ENCODE peak calls at places on chromosomes 12 and 14, in six cellular contexts. N is stomach, D is Panc1, H is transverse colon, O is K562, J is HL-60. G is an unnamed sample.
A peak's percentile ranks its signal among the peaks of the same experiment; 100 is the strongest.

GRCh38 chr12:93541578-93542217 is 30.8 kb upstream of the SOCS2 start:
- DNase-seq in N (no peak), D (no peak), H (no peak), O (no peak), J (no peak), G (peak; percentile 47)

GRCh38 chr14:71532349-71532748 is 399.9 kb upstream of the RGS6 start:
- DNase-seq in N (no peak), D (no peak), H (no peak), O (no peak), J (no peak), G (no peak)

GRCh38 chr12:12946686-12947355 is 5.1 kb downstream of the GPRC5D start:
- DNase-seq in N (no peak), D (no peak), H (no peak), O (no peak), J (no peak), G (no peak)

GRCh38 chr12:10223208-10223607 is 10.5 kb downstream of the GABARAPL1 start:
- DNase-seq in N (no peak), D (no peak), H (no peak), O (no peak), J (no peak), G (no peak)

GRCh38 chr12:110174373-110174996 is 50.3 kb downstream of the IFT81 start:
- DNase-seq in N (no peak), D (no peak), H (no peak), O (no peak), J (no peak), G (no peak)

GRCh38 chr14:51395361-51395849 is 155.4 kb downstream of the TMX1 start:
- DNase-seq in N (no peak), D (no peak), H (peak; percentile 25), O (no peak), J (no peak), G (peak; percentile 80)

GRCh38 chr14:73661872-73662271 is 17.1 kb downstream of the DNAL1 start:
- DNase-seq in N (no peak), D (no peak), H (no peak), O (no peak), J (no peak), G (no peak)

GRCh38 chr12:6342140-6342889 is 439 bp upstream of the TNFRSF1A start:
- DNase-seq in N (no peak), D (no peak), H (no peak), O (no peak), J (no peak), G (no peak)

GRCh38 chr14:23104591-23105347 is at the start of gene CIROP:
- DNase-seq in N (no peak), D (no peak), H (no peak), O (no peak), J (no peak), G (no peak)

DNA sequence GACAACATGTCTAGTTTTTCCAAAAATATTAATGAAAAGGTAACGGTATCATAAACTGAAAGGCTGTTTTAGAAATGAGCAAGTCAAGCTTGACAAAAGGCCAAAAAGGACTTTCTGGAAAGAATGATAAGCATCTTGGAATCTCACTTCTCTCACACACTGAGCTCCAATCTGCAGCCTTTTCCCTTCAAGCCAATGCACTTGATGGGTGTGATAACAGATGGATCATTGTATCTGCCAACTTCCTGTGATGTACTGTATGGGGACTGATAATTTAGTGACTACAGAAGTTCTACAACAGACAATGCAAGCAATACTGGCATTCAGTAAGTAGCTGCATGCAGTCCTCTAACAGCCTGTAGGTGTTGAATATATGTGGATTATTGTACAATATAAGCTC is 147.1 kb downstream of the MED13L start:
- DNase-seq in N (no peak), D (no peak), H (no peak), O (no peak), J (no peak), G (no peak)
- TF ChIP-seq POLR2AphosphoS5 in N (no peak), D (no peak), H (no peak), O (no peak), J (no peak), G (no peak)

GRCh38 chr12:58026421-58026820 is 85.1 kb downstream of the ATP23 start:
- DNase-seq in N (no peak), D (no peak), H (no peak), O (no peak), J (no peak), G (peak; percentile 30)
- TF ChIP-seq POLR2AphosphoS5 in N (no peak), D (no peak), H (no peak), O (no peak), J (no peak), G (peak; percentile 60)

GRCh38 chr12:53973093-53974042 is at the start of gene HOXC11:
- DNase-seq in N (no peak), D (no peak), H (no peak), O (no peak), J (no peak), G (no peak)
- TF ChIP-seq POLR2AphosphoS5 in N (no peak), D (peak; percentile 62), H (no peak), O (no peak), J (no peak), G (no peak)

DNA sequence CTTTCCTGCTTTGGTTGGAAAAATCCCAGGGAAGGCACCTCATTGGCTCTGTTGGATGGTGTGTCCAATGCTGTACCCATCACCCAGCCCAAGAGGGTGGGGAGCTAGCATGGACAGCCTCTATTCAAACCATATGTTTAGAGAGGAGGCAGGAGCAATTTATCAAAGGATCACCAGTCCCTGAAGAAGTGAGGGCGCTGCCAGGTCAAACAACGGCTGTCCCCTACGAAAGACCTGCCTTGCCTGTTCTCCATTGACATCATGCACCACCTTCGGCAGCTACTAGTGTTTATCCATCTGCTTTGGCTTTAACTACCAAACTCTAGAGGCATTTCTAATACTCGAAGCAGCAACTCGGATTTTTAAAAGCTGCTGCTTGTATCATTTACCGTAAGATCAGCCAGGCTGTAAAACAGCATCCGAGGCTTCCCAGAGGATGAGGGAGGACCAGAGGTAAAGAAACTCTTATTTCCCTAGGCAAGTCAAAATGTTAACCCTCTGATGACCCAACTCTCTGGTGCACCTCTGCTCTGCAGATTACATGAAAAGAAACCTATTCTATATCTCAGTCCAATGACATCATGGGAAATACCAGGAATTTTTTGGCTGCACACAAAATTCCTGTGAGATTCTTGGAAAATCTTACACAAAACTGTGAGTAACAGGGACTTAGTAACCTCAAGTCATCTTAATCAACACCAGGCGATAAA is 720.9 kb upstream of the TBX3 start:
- DNase-seq in N (no peak), D (no peak), H (no peak), O (no peak), J (no peak), G (no peak)
- TF ChIP-seq POLR2AphosphoS5 in N (no peak), D (no peak), H (no peak), O (no peak), J (no peak), G (no peak)

GRCh38 chr12:106224392-106224706 is 23.5 kb downstream of the CKAP4 start:
- DNase-seq in N (no peak), D (no peak), H (no peak), O (no peak), J (no peak), G (no peak)

GRCh38 chr12:106228320-106228710 is 19.5 kb downstream of the CKAP4 start:
- DNase-seq in N (no peak), D (no peak), H (no peak), O (no peak), J (no peak), G (no peak)

GRCh38 chr12:106229036-106229591 is 18.7 kb downstream of the CKAP4 start:
- DNase-seq in N (no peak), D (no peak), H (no peak), O (no peak), J (no peak), G (no peak)

GRCh38 chr12:106226884-106227640 is 20.8 kb downstream of the CKAP4 start:
- DNase-seq in N (no peak), D (peak; percentile 51), H (no peak), O (peak; percentile 53), J (peak; percentile 42), G (peak; percentile 31)

GRCh38 chr12:106227641-106228319 is 20.0 kb downstream of the CKAP4 start:
- DNase-seq in N (peak; percentile 59), D (no peak), H (peak; percentile 39), O (no peak), J (peak; percentile 94), G (peak; percentile 44)
- TF ChIP-seq POLR2AphosphoS5 in N (peak; percentile 3), D (no peak), H (no peak), O (no peak), J (peak; percentile 34), G (no peak)

GRCh38 chr12:87988534-87988933 is 40.7 kb downstream of the C12orf50 start:
- DNase-seq in N (no peak), D (no peak), H (no peak), O (no peak), J (no peak), G (no peak)
- TF ChIP-seq POLR2AphosphoS5 in N (no peak), D (no peak), H (no peak), O (no peak), J (no peak), G (no peak)

GRCh38 chr12:51906452-51907082 is 737 bp upstream of the ACVRL1 start:
- DNase-seq in N (no peak), D (no peak), H (no peak), O (no peak), J (no peak), G (no peak)

GRCh38 chr12:51904951-51905471 is 2.3 kb upstream of the ACVRL1 start:
- DNase-seq in N (no peak), D (no peak), H (peak; percentile 9), O (no peak), J (no peak), G (no peak)

GRCh38 chr12:51907083-51907863 is at the start of gene ACVRL1:
- DNase-seq in N (no peak), D (no peak), H (peak; percentile 61), O (no peak), J (no peak), G (no peak)

GRCh38 chr12:51907864-51908425 is 641 bp downstream of the ACVRL1 start:
- DNase-seq in N (no peak), D (no peak), H (no peak), O (no peak), J (no peak), G (no peak)

DNA sequence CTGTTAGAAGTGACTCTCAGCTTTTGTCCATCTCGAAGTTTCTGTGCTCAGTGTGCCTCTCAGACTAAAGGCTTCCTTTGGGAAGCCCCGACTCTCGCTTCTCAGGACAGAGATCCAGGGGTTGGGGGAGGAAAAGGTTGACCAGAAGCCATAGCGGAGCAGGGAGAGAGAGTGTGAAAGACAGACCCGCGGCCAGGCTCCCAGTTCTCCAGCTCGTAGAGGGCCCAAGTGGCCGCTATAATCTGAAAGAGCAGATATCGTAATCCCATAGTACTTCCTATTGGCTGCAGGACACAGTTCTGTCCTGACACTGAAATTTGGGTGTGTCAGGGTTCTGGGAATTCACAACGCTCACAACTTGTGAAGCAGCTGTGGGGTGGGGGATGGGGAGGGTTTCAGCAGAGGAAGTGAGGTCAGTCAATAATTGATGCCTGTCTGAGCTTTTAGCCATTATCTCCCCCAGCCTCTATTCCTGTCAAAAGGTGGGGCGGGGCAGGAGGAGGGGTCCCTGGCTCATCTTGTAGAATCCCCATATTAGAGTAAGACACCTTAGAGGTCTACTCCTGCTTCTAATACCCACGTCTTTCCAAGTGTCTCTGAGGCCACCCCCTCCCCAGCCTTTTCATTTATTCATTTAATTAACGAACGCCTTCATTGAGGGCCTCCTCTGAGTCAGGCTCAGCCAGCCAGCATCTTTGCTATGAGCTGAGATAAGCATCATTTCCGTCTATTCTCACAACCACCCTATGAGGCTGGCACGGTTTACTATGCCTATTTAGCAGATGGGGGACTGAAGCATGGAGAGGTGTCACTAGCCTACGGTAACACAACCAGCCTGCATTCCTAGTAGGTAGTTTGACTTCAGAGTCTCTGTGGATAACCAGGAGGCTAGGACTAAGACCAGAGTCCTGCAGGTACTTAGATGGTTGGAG is 1.5 kb upstream of the ACVRL1 start:
- DNase-seq in N (peak; percentile 52), D (no peak), H (peak; percentile 78), O (peak; percentile 67), J (no peak), G (no peak)
- TF ChIP-seq POLR2AphosphoS5 in N (peak; percentile 57), D (no peak), H (peak; percentile 41), O (peak; percentile 57), J (no peak), G (no peak)

GRCh38 chr12:49201595-49202295 is 12.9 kb upstream of the TUBA1A start:
- DNase-seq in N (no peak), D (no peak), H (no peak), O (no peak), J (peak; percentile 14), G (no peak)
- TF ChIP-seq POLR2AphosphoS5 in N (no peak), D (no peak), H (no peak), O (no peak), J (no peak), G (no peak)

G was measured in prostate gland.